ENCODE peak calls at places on chromosomes 4 and X, in seven cellular contexts. H is A549, O is right lobe of liver, B is HCT116, A is suprapubic skin, Z is endothelial cell of umbilical vein, G is body of pancreas. L is an unnamed sample.

GRCh38 chr4:76703676-76704075 is 194.3 kb downstream of the SOWAHB start:
- DNase-seq in Z (no peak), A (no peak), G (no peak), H (no peak), O (no peak), B (peak), L (no peak)

GRCh38 chr4:112514079-112514448 is 1.9 kb downstream of the NEUROG2 start:
- DNase-seq in Z (no peak), G (no peak), O (no peak), H (no peak), B (no peak), A (no peak), L (no peak)

GRCh38 chr4:74267998-74268606 is 40.2 kb upstream of the EPGN start:
- DNase-seq in B (peak), H (no peak), Z (peak), O (no peak), G (no peak), A (no peak), L (no peak)

GRCh38 chr4:82601242-82602015 is 39.6 kb upstream of the TMEM150C start:
- DNase-seq in Z (no peak), B (no peak), A (no peak), O (no peak), G (no peak), H (no peak), L (no peak)

GRCh38 chr4:141131738-141132688 is 1.3 kb downstream of the RNF150 start:
- DNase-seq in A (peak), G (peak), Z (peak), B (no peak), O (peak), H (no peak), L (no peak)

GRCh38 chrX:25737540-25737939 is 400.6 kb upstream of the MAGEB18 start:
- DNase-seq in H (no peak), B (no peak), G (no peak), O (no peak), Z (no peak), A (no peak), L (no peak)

GRCh38 chr4:1711055-1711905 is 839 bp downstream of the SLBP start:
- DNase-seq in A (no peak), H (no peak), O (peak), B (no peak), Z (peak), G (peak), L (peak)

GRCh38 chr4:40211224-40212185 is 14.7 kb downstream of the RHOH start:
- DNase-seq in B (no peak), Z (no peak), A (no peak), O (no peak), H (no peak), G (no peak), L (no peak)

GRCh38 chr4:144294211-144294610 is 153.7 kb upstream of the GYPA start:
- DNase-seq in A (no peak), H (no peak), O (no peak), B (no peak), Z (no peak), G (no peak), L (no peak)

GRCh38 chrX:103831342-103831802 is 685 bp downstream of the RAB9B start:
- DNase-seq in G (no peak), B (no peak), H (peak), O (peak), Z (no peak), A (no peak), L (no peak)

DNA sequence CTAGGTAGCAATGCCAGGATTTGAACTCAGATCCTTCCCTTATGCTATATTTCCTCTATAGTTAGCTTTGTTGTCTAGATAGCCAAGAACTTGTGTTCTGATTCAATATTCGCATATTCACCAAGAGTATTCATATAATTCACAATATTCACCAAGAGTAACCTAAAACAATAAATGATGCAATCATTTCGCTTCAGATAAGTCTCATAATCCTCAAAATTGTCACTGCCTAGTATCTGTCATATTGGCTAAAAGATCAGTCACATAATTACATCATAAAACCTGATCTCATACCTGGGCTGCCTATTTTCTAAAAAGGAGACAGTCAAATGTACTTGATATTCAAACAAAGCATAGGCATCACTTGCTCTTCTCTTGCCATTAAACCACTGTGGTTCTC is 199.7 kb upstream of the CPEB2 start:
- DNase-seq in A (no peak), G (no peak), B (no peak), O (no peak), H (no peak), Z (no peak), L (no peak)
- TF ChIP-seq POLR2A in A (no peak), G (no peak), B (no peak), O (no peak), H (no peak), Z (no peak), L (no peak)

GRCh38 chr4:38132843-38133662 is 172.9 kb downstream of the PTTG2 start:
- DNase-seq in A (peak), B (no peak), G (peak), Z (no peak), H (no peak), O (no peak), L (no peak)
- TF ChIP-seq POLR2A in A (no peak), B (no peak), G (peak), Z (no peak), H (no peak), O (no peak), L (no peak)

DNA sequence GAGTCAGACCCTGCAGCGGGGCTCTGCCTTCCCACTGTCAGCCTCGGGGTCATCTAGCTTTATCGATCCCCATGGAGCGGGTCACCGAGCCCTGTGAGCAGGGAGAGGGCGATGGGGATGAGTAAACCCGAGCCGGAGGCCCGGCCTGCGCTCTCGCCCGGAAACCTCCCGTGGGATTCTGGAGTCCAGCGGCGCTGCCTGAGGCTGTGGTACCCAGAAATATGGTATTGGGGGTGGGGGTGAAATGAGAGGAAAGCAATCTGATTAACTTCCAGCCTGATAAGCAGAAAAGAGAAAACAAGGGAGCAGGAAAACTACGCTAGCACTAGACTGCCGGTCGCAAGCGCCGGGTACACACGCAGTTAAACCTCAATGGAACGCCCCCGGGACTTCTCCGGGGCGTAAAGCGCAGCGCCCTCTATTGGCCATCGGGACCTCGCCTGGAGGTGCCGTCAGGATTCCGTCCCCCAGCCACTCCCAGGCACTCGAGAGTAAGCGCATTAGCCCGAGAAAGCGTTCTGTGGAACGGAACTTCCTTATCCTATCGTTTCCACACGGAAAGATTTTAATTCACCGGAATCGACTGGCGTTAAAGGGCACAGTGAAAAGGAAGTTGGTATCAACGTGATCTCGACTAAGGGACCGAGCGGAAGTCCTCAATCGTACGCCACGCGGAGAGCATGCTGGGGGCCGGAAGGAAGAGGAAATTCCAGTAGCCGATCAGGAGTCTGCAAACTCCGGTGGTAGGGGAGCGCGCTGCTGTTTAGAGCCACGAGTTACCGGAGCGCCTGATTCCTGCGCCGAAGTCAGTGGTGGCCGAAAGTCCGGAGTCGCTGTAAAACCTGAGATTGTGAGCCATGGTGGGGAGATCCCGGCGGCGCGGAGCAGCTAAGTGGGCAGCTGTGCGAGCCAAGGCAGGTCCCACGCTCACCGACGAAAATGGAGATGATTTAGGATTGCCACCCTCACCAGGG is at the start of gene UTP3:
- DNase-seq in H (peak), B (peak), G (peak), A (peak), Z (peak), O (peak), L (peak)
- TF ChIP-seq POLR2A in H (peak), B (peak), G (peak), A (peak), Z (peak), O (peak), L (peak)

GRCh38 chrX:74779175-74779574 is 146.1 kb downstream of the NEXMIF start:
- DNase-seq in Z (no peak), A (no peak), G (no peak), B (no peak), H (no peak), O (no peak), L (no peak)
- TF ChIP-seq POLR2A in Z (no peak), A (no peak), G (no peak), B (no peak), H (no peak), O (no peak), L (no peak)

GRCh38 chrX:15749642-15750610 is 11.9 kb downstream of the CA5B start:
- DNase-seq in H (no peak), G (peak), O (no peak), B (no peak), Z (peak), A (no peak), L (no peak)
- TF ChIP-seq POLR2A in H (no peak), G (no peak), O (no peak), B (no peak), Z (no peak), A (no peak), L (no peak)

GRCh38 chrX:37846934-37847732 is at the start of gene DYNLT3:
- DNase-seq in H (peak), G (peak), Z (peak), B (peak), A (peak), O (peak), L (peak)
- TF ChIP-seq POLR2A in H (no peak), G (peak), Z (no peak), B (no peak), A (peak), O (peak), L (peak)

DNA sequence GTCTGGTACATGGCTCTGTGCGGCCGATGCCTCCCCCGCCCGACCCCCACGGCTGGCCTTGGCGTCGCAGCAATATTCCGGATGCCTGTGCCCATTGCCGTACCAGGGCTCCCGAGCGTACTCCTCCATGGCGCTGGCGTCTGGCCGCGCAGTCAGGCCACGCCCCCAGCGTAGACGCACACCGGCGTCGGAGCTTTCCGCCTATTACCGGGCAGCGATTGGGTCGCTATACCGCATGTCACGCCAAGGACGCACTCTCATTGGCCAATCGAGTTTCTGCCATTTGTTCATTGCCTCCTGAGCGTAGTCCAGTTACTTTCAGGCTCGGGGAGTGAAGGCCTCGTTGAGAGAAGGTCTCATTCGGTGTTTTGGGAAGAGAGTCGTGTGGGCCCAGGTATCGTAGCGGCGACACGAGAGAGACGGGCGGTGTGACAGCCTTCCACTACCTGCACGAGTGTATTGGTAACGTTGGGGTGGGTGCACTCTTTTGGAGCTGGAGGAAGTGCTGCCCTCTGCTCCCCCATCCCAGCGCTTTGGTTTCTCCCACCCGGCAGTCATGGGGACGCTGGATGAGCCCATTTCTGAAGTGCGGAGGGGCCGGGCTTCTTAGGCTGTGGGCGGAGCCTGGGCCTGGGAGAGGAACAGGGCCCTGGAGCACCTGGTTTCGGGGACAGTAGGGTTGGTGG is at the start of the genes PQBP1 and TIMM17B:
- DNase-seq in H (peak), A (peak), O (peak), Z (peak), B (peak), G (peak), L (peak)
- TF ChIP-seq POLR2A in H (peak), A (peak), O (peak), Z (peak), B (peak), G (peak), L (peak)

GRCh38 chr4:114237997-114238396 is 258.6 kb upstream of the ARSJ start:
- DNase-seq in G (no peak), B (no peak), O (no peak), A (no peak), H (no peak), Z (no peak), L (no peak)
- TF ChIP-seq POLR2A in G (no peak), B (no peak), O (no peak), A (no peak), H (no peak), Z (no peak), L (no peak)

GRCh38 chrX:77076896-77077295 is 370.3 kb upstream of the FGF16 start:
- DNase-seq in A (no peak), H (no peak), O (no peak), G (no peak), B (no peak), Z (no peak), L (no peak)
- TF ChIP-seq POLR2A in A (no peak), H (no peak), O (no peak), G (no peak), B (no peak), Z (no peak), L (no peak)